ENCODE peak calls at places on chromosomes 4 and X, in ten cellular contexts. I is ovary; Y is nucleus accumbens; W is CD8-positive, alpha-beta memory T cell; J is ELR; Z is adipocyte; X is progenitor cell of endocrine pancreas; L is WTC11; B is natural killer cell treated with Interleukin-12 subunit alpha and Interleukin-12 subunit beta and Interleukin-15 and Interleukin-18, amount 100 ng/mL, for 72 hours; A is Caco-2. H is an unnamed sample.

GRCh38 chr4:82842593-82842992 is 44.0 kb upstream of the SCD5 start:
- DNase-seq in I (no peak), Y (no peak), W (no peak), J (peak; percentile 50), Z (peak; percentile 51), X (no peak), L (no peak), B (no peak), A (no peak), H (no peak)

GRCh38 chrX:23334871-23335599 is 386 bp downstream of the PTCHD1 start:
- DNase-seq in I (no peak), Y (no peak), W (no peak), J (no peak), Z (no peak), X (no peak), L (peak; percentile 16), B (no peak), A (no peak), H (no peak)

GRCh38 chr4:37873383-37873782 is 17.5 kb upstream of the TBC1D1 start:
- DNase-seq in I (no peak), Y (no peak), W (no peak), J (peak; percentile 64), Z (peak; percentile 84), X (no peak), L (no peak), B (no peak), A (no peak), H (no peak)

GRCh38 chrX:18997916-18998315 is 14.0 kb upstream of the PHKA2 start:
- DNase-seq in I (no peak), Y (no peak), W (no peak), J (no peak), Z (no peak), X (no peak), L (peak; percentile 9), B (no peak), A (no peak), H (no peak)

GRCh38 chr4:1249148-1249730 is 309 bp upstream of the CTBP1 start:
- DNase-seq in I (peak; percentile 87), Y (peak; percentile 75), W (peak; percentile 78), J (peak; percentile 86), Z (peak; percentile 96), X (peak; percentile 71), L (peak; percentile 68), B (peak; percentile 91), A (peak; percentile 80), H (peak; percentile 92)

GRCh38 chr4:87553182-87553581 is 24.0 kb upstream of the SPARCL1 start:
- DNase-seq in I (no peak), Y (no peak), W (no peak), J (no peak), Z (no peak), X (no peak), L (no peak), B (no peak), A (no peak), H (no peak)

GRCh38 chr4:2356123-2357069 is 62.0 kb downstream of the ZFYVE28 start:
- DNase-seq in I (no peak), Y (no peak), W (no peak), J (no peak), Z (no peak), X (no peak), L (no peak), B (peak; percentile 39), A (no peak), H (peak; percentile 63)

GRCh38 chr4:15077969-15078368 is 75.7 kb downstream of the CPEB2 start:
- DNase-seq in I (no peak), Y (no peak), W (no peak), J (peak; percentile 76), Z (peak; percentile 9), X (no peak), L (no peak), B (no peak), A (no peak), H (no peak)

GRCh38 chr4:89868999-89869589 is 25.6 kb upstream of the MMRN1 start:
- DNase-seq in I (no peak), Y (no peak), W (no peak), J (peak; percentile 27), Z (peak; percentile 62), X (no peak), L (no peak), B (no peak), A (no peak), H (no peak)

GRCh38 chr4:78409612-78410202 is 141.9 kb upstream of the ANXA3 start:
- DNase-seq in I (no peak), Y (no peak), W (no peak), J (no peak), Z (no peak), X (no peak), L (no peak), B (no peak), A (no peak), H (no peak)

GRCh38 chr4:109303141-109303499 is 662 bp upstream of the COL25A1 start:
- DNase-seq in I (no peak), Y (peak; percentile 34), W (no peak), J (no peak), Z (peak; percentile 19), X (no peak), L (no peak), B (no peak), A (no peak), H (no peak)

GRCh38 chr4:30763337-30763736 is 43.2 kb downstream of the PCDH7 start:
- DNase-seq in I (no peak), Y (no peak), W (no peak), J (peak; percentile 77), Z (peak; percentile 69), X (no peak), L (no peak), B (no peak), A (no peak), H (no peak)

GRCh38 chr4:160772668-160773067 is 1391.1 kb downstream of the FSTL5 start:
- DNase-seq in I (no peak), Y (no peak), W (no peak), J (peak; percentile 34), Z (no peak), X (no peak), L (no peak), B (no peak), A (no peak), H (no peak)

GRCh38 chrX:38220936-38221386 is 290 bp upstream of the SRPX start:
- DNase-seq in I (no peak), Y (no peak), W (no peak), J (peak; percentile 36), Z (no peak), X (no peak), L (no peak), B (no peak), A (no peak), H (no peak)

H was measured in aorta.